ENCODE peak calls at places on chromosomes 6 and 20, in ten cellular contexts. One of them, this sample, is unnamed.

GRCh38 chr6:43944908-43945777 is 175.1 kb downstream of the VEGFA start:
- DNase-seq in GM10248: no peak
- DNase-seq in MM.1S: no peak
- DNase-seq in pancreas: no peak
- DNase-seq in Panc1: no peak
- DNase-seq in IMR-90: no peak
- DNase-seq in BJ: peak; percentile 9
- DNase-seq in lower leg skin: no peak
- DNase-seq in colonic mucosa: no peak
- DNase-seq in astrocyte of the spinal cord: no peak
- DNase-seq in this sample: no peak

GRCh38 chr20:4794846-4795245 is 73.1 kb downstream of the PRND start:
- DNase-seq in GM10248: no peak
- DNase-seq in MM.1S: peak; percentile 47
- DNase-seq in pancreas: no peak
- DNase-seq in Panc1: no peak
- DNase-seq in IMR-90: no peak
- DNase-seq in BJ: no peak
- DNase-seq in lower leg skin: peak; percentile 34
- DNase-seq in colonic mucosa: no peak
- DNase-seq in astrocyte of the spinal cord: peak; percentile 4
- DNase-seq in this sample: peak; percentile 18

GRCh38 chr6:111914617-111915016 is 41.4 kb upstream of the FYN start:
- DNase-seq in GM10248: no peak
- DNase-seq in MM.1S: no peak
- DNase-seq in pancreas: no peak
- DNase-seq in Panc1: no peak
- DNase-seq in IMR-90: no peak
- DNase-seq in BJ: no peak
- DNase-seq in lower leg skin: no peak
- DNase-seq in colonic mucosa: no peak
- DNase-seq in astrocyte of the spinal cord: no peak
- DNase-seq in this sample: no peak

GRCh38 chr6:84422380-84422968 is 195.0 kb upstream of the CEP162 start:
- DNase-seq in GM10248: peak; percentile 17
- DNase-seq in MM.1S: no peak
- DNase-seq in pancreas: peak; percentile 18
- DNase-seq in Panc1: peak; percentile 17
- DNase-seq in IMR-90: peak; percentile 41
- DNase-seq in BJ: no peak
- DNase-seq in lower leg skin: no peak
- DNase-seq in colonic mucosa: peak; percentile 20
- DNase-seq in astrocyte of the spinal cord: peak; percentile 78
- DNase-seq in this sample: peak; percentile 32

GRCh38 chr20:16290358-16290757 is 282.9 kb downstream of the KIF16B start:
- DNase-seq in GM10248: no peak
- DNase-seq in MM.1S: no peak
- DNase-seq in pancreas: no peak
- DNase-seq in Panc1: no peak
- DNase-seq in IMR-90: no peak
- DNase-seq in BJ: no peak
- DNase-seq in lower leg skin: no peak
- DNase-seq in colonic mucosa: no peak
- DNase-seq in astrocyte of the spinal cord: no peak
- DNase-seq in this sample: no peak

GRCh38 chr20:62439218-62439617 is 11.9 kb upstream of the RBBP8NL start:
- DNase-seq in GM10248: no peak
- DNase-seq in MM.1S: no peak
- DNase-seq in pancreas: no peak
- DNase-seq in Panc1: no peak
- DNase-seq in IMR-90: no peak
- DNase-seq in BJ: no peak
- DNase-seq in lower leg skin: no peak
- DNase-seq in colonic mucosa: no peak
- DNase-seq in astrocyte of the spinal cord: no peak
- DNase-seq in this sample: peak; percentile 22

GRCh38 chr6:158815915-158816314 is 3.3 kb downstream of the EZR start:
- DNase-seq in GM10248: no peak
- DNase-seq in MM.1S: no peak
- DNase-seq in pancreas: no peak
- DNase-seq in Panc1: no peak
- DNase-seq in IMR-90: no peak
- DNase-seq in BJ: no peak
- DNase-seq in lower leg skin: no peak
- DNase-seq in colonic mucosa: no peak
- DNase-seq in astrocyte of the spinal cord: no peak
- DNase-seq in this sample: peak; percentile 54

GRCh38 chr20:4083103-4083864 is 67.9 kb upstream of the RNF24 start:
- DNase-seq in GM10248: no peak
- DNase-seq in MM.1S: no peak
- DNase-seq in pancreas: no peak
- DNase-seq in Panc1: no peak
- DNase-seq in IMR-90: no peak
- DNase-seq in BJ: no peak
- DNase-seq in lower leg skin: no peak
- DNase-seq in colonic mucosa: no peak
- DNase-seq in astrocyte of the spinal cord: no peak
- DNase-seq in this sample: no peak

GRCh38 chr6:24662206-24662605 is 4.5 kb downstream of the TDP2 start:
- DNase-seq in GM10248: no peak
- DNase-seq in MM.1S: no peak
- DNase-seq in pancreas: no peak
- DNase-seq in Panc1: no peak
- DNase-seq in IMR-90: no peak
- DNase-seq in BJ: no peak
- DNase-seq in lower leg skin: no peak
- DNase-seq in colonic mucosa: peak; percentile 76
- DNase-seq in astrocyte of the spinal cord: no peak
- DNase-seq in this sample: no peak

GRCh38 chr6:107075951-107076381 is 39.3 kb downstream of the BEND3 start:
- DNase-seq in GM10248: peak; percentile 41
- DNase-seq in MM.1S: no peak
- DNase-seq in pancreas: no peak
- DNase-seq in Panc1: no peak
- DNase-seq in IMR-90: peak; percentile 15
- DNase-seq in BJ: no peak
- DNase-seq in lower leg skin: no peak
- DNase-seq in colonic mucosa: no peak
- DNase-seq in astrocyte of the spinal cord: peak; percentile 27
- DNase-seq in this sample: peak; percentile 18
- TF ChIP-seq CTCF in GM10248: peak; percentile 37
- TF ChIP-seq CTCF in MM.1S: peak; percentile 16
- TF ChIP-seq CTCF in pancreas: no peak
- TF ChIP-seq CTCF in Panc1: no peak
- TF ChIP-seq CTCF in IMR-90: peak; percentile 16
- TF ChIP-seq CTCF in BJ: peak; percentile 22
- TF ChIP-seq CTCF in lower leg skin: no peak
- TF ChIP-seq CTCF in colonic mucosa: no peak
- TF ChIP-seq CTCF in astrocyte of the spinal cord: peak; percentile 17
- TF ChIP-seq CTCF in this sample: no peak

GRCh38 chr20:47785900-47786762 is 850 bp upstream of the SULF2 start:
- DNase-seq in GM10248: peak; percentile 71
- DNase-seq in MM.1S: peak; percentile 88
- DNase-seq in pancreas: peak; percentile 34
- DNase-seq in Panc1: no peak
- DNase-seq in IMR-90: peak; percentile 71
- DNase-seq in BJ: no peak
- DNase-seq in lower leg skin: peak; percentile 53
- DNase-seq in colonic mucosa: peak; percentile 75
- DNase-seq in astrocyte of the spinal cord: peak; percentile 73
- DNase-seq in this sample: peak; percentile 40

GRCh38 chr20:47788741-47789080 is 3.4 kb upstream of the SULF2 start:
- DNase-seq in GM10248: no peak
- DNase-seq in MM.1S: no peak
- DNase-seq in pancreas: no peak
- DNase-seq in Panc1: no peak
- DNase-seq in IMR-90: no peak
- DNase-seq in BJ: no peak
- DNase-seq in lower leg skin: no peak
- DNase-seq in colonic mucosa: no peak
- DNase-seq in astrocyte of the spinal cord: no peak
- DNase-seq in this sample: no peak

GRCh38 chr20:47785321-47785899 is at the start of gene SULF2:
- DNase-seq in GM10248: no peak
- DNase-seq in MM.1S: peak; percentile 60
- DNase-seq in pancreas: peak; percentile 31
- DNase-seq in Panc1: no peak
- DNase-seq in IMR-90: no peak
- DNase-seq in BJ: no peak
- DNase-seq in lower leg skin: no peak
- DNase-seq in colonic mucosa: peak; percentile 70
- DNase-seq in astrocyte of the spinal cord: no peak
- DNase-seq in this sample: no peak

GRCh38 chr20:47784599-47785320 is 521 bp downstream of the SULF2 start:
- DNase-seq in GM10248: no peak
- DNase-seq in MM.1S: peak; percentile 34
- DNase-seq in pancreas: no peak
- DNase-seq in Panc1: no peak
- DNase-seq in IMR-90: peak; percentile 4
- DNase-seq in BJ: no peak
- DNase-seq in lower leg skin: no peak
- DNase-seq in colonic mucosa: peak; percentile 43
- DNase-seq in astrocyte of the spinal cord: peak; percentile 35
- DNase-seq in this sample: peak; percentile 12

DNA sequence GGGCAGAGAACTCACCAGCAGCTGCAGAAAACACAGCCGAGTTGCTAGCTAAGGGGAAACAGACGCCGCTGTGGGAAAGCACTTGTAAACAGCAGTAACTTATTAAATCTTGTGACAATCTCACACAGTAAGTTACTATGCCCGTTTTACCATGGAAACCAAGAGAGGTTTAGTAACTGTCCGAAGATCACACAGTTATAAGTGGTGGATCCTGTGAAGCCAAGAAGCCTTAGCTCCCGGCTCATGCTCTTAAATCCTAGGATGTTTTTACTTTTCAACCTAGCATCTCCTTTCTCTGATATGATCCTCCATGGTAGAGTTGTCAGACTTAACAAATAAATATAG is 1.5 kb upstream of the SULF2 start:
- DNase-seq in GM10248: no peak
- DNase-seq in MM.1S: no peak
- DNase-seq in pancreas: no peak
- DNase-seq in Panc1: no peak
- DNase-seq in IMR-90: no peak
- DNase-seq in BJ: no peak
- DNase-seq in lower leg skin: no peak
- DNase-seq in colonic mucosa: no peak
- DNase-seq in astrocyte of the spinal cord: no peak
- DNase-seq in this sample: no peak
- TF ChIP-seq CTCF in GM10248: no peak
- TF ChIP-seq CTCF in MM.1S: no peak
- TF ChIP-seq CTCF in pancreas: no peak
- TF ChIP-seq CTCF in Panc1: no peak
- TF ChIP-seq CTCF in IMR-90: no peak
- TF ChIP-seq CTCF in BJ: no peak
- TF ChIP-seq CTCF in lower leg skin: no peak
- TF ChIP-seq CTCF in colonic mucosa: no peak
- TF ChIP-seq CTCF in astrocyte of the spinal cord: no peak
- TF ChIP-seq CTCF in this sample: no peak

GRCh38 chr6:33802186-33803061 is 1.4 kb downstream of the MLN start:
- DNase-seq in GM10248: no peak
- DNase-seq in MM.1S: no peak
- DNase-seq in pancreas: no peak
- DNase-seq in Panc1: no peak
- DNase-seq in IMR-90: no peak
- DNase-seq in BJ: no peak
- DNase-seq in lower leg skin: no peak
- DNase-seq in colonic mucosa: no peak
- DNase-seq in astrocyte of the spinal cord: peak; percentile 15
- DNase-seq in this sample: no peak

GRCh38 chr6:33799714-33800113 is 4.1 kb downstream of the MLN start:
- DNase-seq in GM10248: no peak
- DNase-seq in MM.1S: no peak
- DNase-seq in pancreas: no peak
- DNase-seq in Panc1: no peak
- DNase-seq in IMR-90: no peak
- DNase-seq in BJ: no peak
- DNase-seq in lower leg skin: no peak
- DNase-seq in colonic mucosa: no peak
- DNase-seq in astrocyte of the spinal cord: peak; percentile 13
- DNase-seq in this sample: no peak

GRCh38 chr6:33800248-33800647 is 3.6 kb downstream of the MLN start:
- DNase-seq in GM10248: no peak
- DNase-seq in MM.1S: no peak
- DNase-seq in pancreas: no peak
- DNase-seq in Panc1: no peak
- DNase-seq in IMR-90: no peak
- DNase-seq in BJ: no peak
- DNase-seq in lower leg skin: no peak
- DNase-seq in colonic mucosa: no peak
- DNase-seq in astrocyte of the spinal cord: no peak
- DNase-seq in this sample: no peak

GRCh38 chr6:33803571-33804053 is at the start of gene MLN:
- DNase-seq in GM10248: no peak
- DNase-seq in MM.1S: no peak
- DNase-seq in pancreas: no peak
- DNase-seq in Panc1: no peak
- DNase-seq in IMR-90: no peak
- DNase-seq in BJ: no peak
- DNase-seq in lower leg skin: no peak
- DNase-seq in colonic mucosa: no peak
- DNase-seq in astrocyte of the spinal cord: no peak
- DNase-seq in this sample: no peak

GRCh38 chr6:33801611-33802010 is 2.2 kb downstream of the MLN start:
- DNase-seq in GM10248: no peak
- DNase-seq in MM.1S: no peak
- DNase-seq in pancreas: no peak
- DNase-seq in Panc1: no peak
- DNase-seq in IMR-90: no peak
- DNase-seq in BJ: no peak
- DNase-seq in lower leg skin: no peak
- DNase-seq in colonic mucosa: no peak
- DNase-seq in astrocyte of the spinal cord: no peak
- DNase-seq in this sample: no peak
- TF ChIP-seq CTCF in GM10248: no peak
- TF ChIP-seq CTCF in MM.1S: no peak
- TF ChIP-seq CTCF in pancreas: no peak
- TF ChIP-seq CTCF in Panc1: no peak
- TF ChIP-seq CTCF in IMR-90: no peak
- TF ChIP-seq CTCF in BJ: no peak
- TF ChIP-seq CTCF in lower leg skin: no peak
- TF ChIP-seq CTCF in colonic mucosa: no peak
- TF ChIP-seq CTCF in astrocyte of the spinal cord: no peak
- TF ChIP-seq CTCF in this sample: no peak

DNA sequence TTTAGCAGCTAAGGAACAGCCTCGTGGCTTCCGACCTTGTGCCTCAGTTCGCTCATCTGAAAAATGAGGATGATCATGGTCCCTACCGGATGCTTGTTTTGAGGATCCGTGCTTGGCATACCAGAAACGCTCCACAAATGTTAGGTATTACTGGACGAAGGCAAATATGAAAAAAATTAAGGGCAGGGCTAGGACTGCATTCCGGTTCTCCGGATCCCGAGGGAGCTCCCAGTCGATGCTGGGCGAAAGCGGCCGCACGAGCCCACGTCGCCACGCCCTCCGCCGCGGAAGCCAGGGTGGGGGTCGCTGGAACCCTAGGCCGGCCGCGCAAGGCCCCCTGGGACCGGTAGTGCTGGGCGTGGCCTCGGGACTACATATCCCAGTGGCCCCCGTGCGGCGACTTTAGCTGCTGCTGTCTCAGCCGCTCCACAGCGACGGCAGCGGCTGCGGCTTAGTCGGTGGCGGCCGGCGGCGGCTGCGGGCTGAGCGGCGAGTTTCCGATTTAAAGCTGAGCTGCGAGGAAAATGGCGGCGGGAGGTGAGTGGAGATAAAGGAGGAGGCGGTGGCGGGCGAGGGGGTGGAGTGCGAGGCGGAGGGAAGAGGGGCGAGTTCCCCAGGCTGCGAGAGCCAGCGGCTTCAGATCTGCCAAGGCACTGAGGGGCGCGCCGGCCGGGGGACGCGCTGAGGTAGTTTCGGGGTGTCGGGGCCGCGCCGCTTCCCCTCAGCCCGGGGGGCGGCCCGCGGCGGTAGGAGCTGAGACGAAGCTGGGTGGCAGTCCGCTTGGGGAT is at the start of gene NCOA3:
- DNase-seq in GM10248: peak; percentile 91
- DNase-seq in MM.1S: peak; percentile 95
- DNase-seq in pancreas: peak; percentile 96
- DNase-seq in Panc1: peak; percentile 71
- DNase-seq in IMR-90: peak; percentile 92
- DNase-seq in BJ: peak; percentile 73
- DNase-seq in lower leg skin: peak; percentile 87
- DNase-seq in colonic mucosa: peak; percentile 96
- DNase-seq in astrocyte of the spinal cord: peak; percentile 93
- DNase-seq in this sample: peak; percentile 98
- TF ChIP-seq CTCF in GM10248: peak; percentile 26
- TF ChIP-seq CTCF in MM.1S: peak; percentile 20
- TF ChIP-seq CTCF in pancreas: peak; percentile 58
- TF ChIP-seq CTCF in Panc1: no peak
- TF ChIP-seq CTCF in IMR-90: peak; percentile 38
- TF ChIP-seq CTCF in BJ: peak; percentile 49
- TF ChIP-seq CTCF in lower leg skin: no peak
- TF ChIP-seq CTCF in colonic mucosa: peak; percentile 47
- TF ChIP-seq CTCF in astrocyte of the spinal cord: peak; percentile 35
- TF ChIP-seq CTCF in this sample: peak; percentile 48